ENCODE peak calls at places on chromosome 12, in nine cellular contexts. K is foreskin fibroblast; X is HEK293T; F is central memory CD8-positive, alpha-beta T cell; N is NCI-H1694; V is activated CD4-positive, alpha-beta T cell treated with anti-CD3 and anti-CD28 coated beads for 24 hours; R is effector CD8-positive, alpha-beta T cell; J is stimulated activated CD8-positive, alpha-beta memory T cell treated with anti-CD3 and anti-CD28 coated beads, Interleukin-4, amount 100 ng/mL, for 48 hours; S is skeletal muscle cell. I is an unnamed sample.
A peak's percentile ranks its signal among the peaks of the same experiment; 100 is the strongest.

GRCh38 chr12:105601158-105601557 is 270.7 kb downstream of the C12orf75 start:
- DNase-seq in V (no peak), K (no peak), J (no peak), X (no peak), S (no peak), N (no peak), R (no peak), F (no peak), I (no peak)

GRCh38 chr12:1773937-1774655 is 46.3 kb upstream of the LRTM2 start:
- DNase-seq in N (no peak), R (no peak), S (no peak), X (no peak), K (peak; percentile 57), V (no peak), J (no peak), F (no peak), I (no peak)

GRCh38 chr12:31035226-31035625 is 38.4 kb upstream of the DDX11 start:
- DNase-seq in V (no peak), S (no peak), X (no peak), F (no peak), J (no peak), K (peak; percentile 26), N (no peak), R (no peak), I (no peak)

GRCh38 chr12:34402899-34403705 is 380.8 kb downstream of the ALG10 start:
- DNase-seq in R (no peak), F (no peak), K (no peak), N (no peak), J (peak; percentile 11), V (no peak), X (peak; percentile 0), S (no peak), I (no peak)

GRCh38 chr12:63915105-63915830 is 70.8 kb downstream of the SRGAP1 start:
- DNase-seq in N (no peak), V (no peak), R (no peak), J (no peak), F (no peak), X (peak; percentile 19), K (peak; percentile 76), S (no peak), I (no peak)

GRCh38 chr12:4115570-4115969 is 158.0 kb upstream of the CCND2 start:
- DNase-seq in K (no peak), N (no peak), S (no peak), V (no peak), X (no peak), J (no peak), R (no peak), F (no peak), I (no peak)

GRCh38 chr12:57718641-57719528 is 19.7 kb downstream of the AGAP2 start:
- DNase-seq in J (peak; percentile 9), F (no peak), K (no peak), N (no peak), V (no peak), S (no peak), R (no peak), X (no peak), I (no peak)

GRCh38 chr12:92467886-92468285 is 234.9 kb upstream of the PLEKHG7 start:
- DNase-seq in K (peak; percentile 44), J (no peak), S (no peak), F (no peak), N (no peak), V (no peak), R (no peak), X (no peak), I (no peak)

GRCh38 chr12:100567945-100568344 is 5.5 kb upstream of the GAS2L3 start:
- DNase-seq in V (no peak), R (no peak), J (no peak), X (no peak), K (no peak), N (no peak), S (no peak), F (no peak), I (no peak)

GRCh38 chr12:9925746-9926393 is 6.3 kb downstream of the CLEC2A start:
- DNase-seq in V (no peak), K (peak; percentile 48), S (peak; percentile 4), X (peak; percentile 32), N (no peak), J (no peak), R (no peak), F (no peak), I (no peak)

GRCh38 chr12:96094201-96094600 is 58.8 kb upstream of the LTA4H start:
- DNase-seq in J (no peak), V (no peak), N (no peak), F (no peak), R (no peak), K (peak; percentile 52), S (no peak), X (no peak), I (no peak)

GRCh38 chr12:48680861-48681260 is 1.2 kb downstream of the KANSL2 start:
- DNase-seq in V (no peak), N (no peak), X (no peak), R (no peak), J (no peak), K (no peak), F (no peak), S (no peak), I (no peak)

GRCh38 chr12:104336115-104336514 is 32.6 kb downstream of the EID3 start:
- DNase-seq in V (no peak), F (no peak), R (no peak), J (no peak), X (no peak), K (no peak), N (no peak), S (no peak), I (no peak)

GRCh38 chr12:70031046-70031445 is 206.0 kb downstream of the MYRFL start:
- DNase-seq in R (no peak), N (no peak), S (no peak), K (no peak), X (no peak), J (no peak), V (no peak), F (no peak), I (no peak)

GRCh38 chr12:88336071-88336768 is 194.1 kb downstream of the TMTC3 start:
- DNase-seq in V (no peak), R (no peak), J (no peak), F (no peak), S (no peak), X (no peak), N (no peak), K (peak; percentile 80), I (no peak)

GRCh38 chr12:116626153-116626552 is 67.0 kb downstream of the MAP1LC3B2 start:
- DNase-seq in N (no peak), X (no peak), J (no peak), V (no peak), K (no peak), R (no peak), F (no peak), S (no peak), I (no peak)

GRCh38 chr12:52200086-52200782 is 8.4 kb upstream of the KRT80 start:
- DNase-seq in F (no peak), K (no peak), S (no peak), R (no peak), V (no peak), J (no peak), N (no peak), X (no peak), I (no peak)

I was measured in cerebellum.